ENCODE peak calls at places on chromosomes 6 and 20, in four cellular contexts. One of them, this sample, is unnamed.

GRCh38 chr20:11905460-11906150 is 12.1 kb upstream of the BTBD3 start:
- DNase-seq in ovary: no peak
- DNase-seq in hepatocyte: peak; percentile 26
- DNase-seq in tibial nerve: no peak
- DNase-seq in this sample: no peak

GRCh38 chr20:54643761-54644160 is 168.4 kb downstream of the DOK5 start:
- DNase-seq in ovary: no peak
- DNase-seq in tibial nerve: no peak
- DNase-seq in hepatocyte: peak; percentile 51
- DNase-seq in this sample: no peak

GRCh38 chr6:71252960-71253359 is 35.7 kb upstream of the OGFRL1 start:
- DNase-seq in hepatocyte: no peak
- DNase-seq in ovary: no peak
- DNase-seq in tibial nerve: no peak
- DNase-seq in this sample: no peak

GRCh38 chr6:5025911-5026819 is 22.3 kb upstream of the RPP40 start:
- DNase-seq in ovary: peak; percentile 66
- DNase-seq in tibial nerve: peak; percentile 24
- DNase-seq in hepatocyte: peak; percentile 78
- DNase-seq in this sample: peak; percentile 74

GRCh38 chr6:73631849-73632248 is 21.9 kb downstream of the SLC17A5 start:
- DNase-seq in tibial nerve: no peak
- DNase-seq in hepatocyte: no peak
- DNase-seq in ovary: no peak
- DNase-seq in this sample: no peak

GRCh38 chr6:110800839-110801196 is 14.5 kb downstream of the CDK19 start:
- DNase-seq in ovary: no peak
- DNase-seq in tibial nerve: no peak
- DNase-seq in hepatocyte: no peak
- DNase-seq in this sample: no peak

GRCh38 chr6:79307321-79308036 is 73.0 kb upstream of the HMGN3 start:
- DNase-seq in tibial nerve: no peak
- DNase-seq in ovary: no peak
- DNase-seq in hepatocyte: peak; percentile 52
- DNase-seq in this sample: no peak

GRCh38 chr20:23446505-23446904 is 6.2 kb downstream of the CST11 start:
- DNase-seq in hepatocyte: peak; percentile 40
- DNase-seq in ovary: peak; percentile 68
- DNase-seq in tibial nerve: peak; percentile 49
- DNase-seq in this sample: peak; percentile 37

GRCh38 chr6:33815854-33816253 is 12.1 kb upstream of the MLN start:
- DNase-seq in tibial nerve: no peak
- DNase-seq in ovary: no peak
- DNase-seq in hepatocyte: no peak
- DNase-seq in this sample: no peak

GRCh38 chr6:148509789-148510581 is 167.3 kb downstream of the SASH1 start:
- DNase-seq in tibial nerve: peak; percentile 78
- DNase-seq in hepatocyte: peak; percentile 56
- DNase-seq in ovary: no peak
- DNase-seq in this sample: peak; percentile 56

GRCh38 chr6:19452495-19452894 is 384.7 kb upstream of the ID4 start:
- DNase-seq in tibial nerve: no peak
- DNase-seq in ovary: no peak
- DNase-seq in hepatocyte: no peak
- DNase-seq in this sample: no peak

GRCh38 chr20:36153754-36154695 is 515 bp upstream of the EPB41L1 start:
- DNase-seq in ovary: peak; percentile 89
- DNase-seq in hepatocyte: peak; percentile 92
- DNase-seq in tibial nerve: peak; percentile 73
- DNase-seq in this sample: peak; percentile 85

GRCh38 chr6:85078071-85078470 is 313.7 kb upstream of the TBX18 start:
- DNase-seq in tibial nerve: peak; percentile 5
- DNase-seq in hepatocyte: peak; percentile 64
- DNase-seq in ovary: no peak
- DNase-seq in this sample: no peak

GRCh38 chr6:21791066-21791465 is 197.5 kb downstream of the SOX4 start:
- DNase-seq in ovary: no peak
- DNase-seq in tibial nerve: no peak
- DNase-seq in hepatocyte: no peak
- DNase-seq in this sample: no peak

DNA sequence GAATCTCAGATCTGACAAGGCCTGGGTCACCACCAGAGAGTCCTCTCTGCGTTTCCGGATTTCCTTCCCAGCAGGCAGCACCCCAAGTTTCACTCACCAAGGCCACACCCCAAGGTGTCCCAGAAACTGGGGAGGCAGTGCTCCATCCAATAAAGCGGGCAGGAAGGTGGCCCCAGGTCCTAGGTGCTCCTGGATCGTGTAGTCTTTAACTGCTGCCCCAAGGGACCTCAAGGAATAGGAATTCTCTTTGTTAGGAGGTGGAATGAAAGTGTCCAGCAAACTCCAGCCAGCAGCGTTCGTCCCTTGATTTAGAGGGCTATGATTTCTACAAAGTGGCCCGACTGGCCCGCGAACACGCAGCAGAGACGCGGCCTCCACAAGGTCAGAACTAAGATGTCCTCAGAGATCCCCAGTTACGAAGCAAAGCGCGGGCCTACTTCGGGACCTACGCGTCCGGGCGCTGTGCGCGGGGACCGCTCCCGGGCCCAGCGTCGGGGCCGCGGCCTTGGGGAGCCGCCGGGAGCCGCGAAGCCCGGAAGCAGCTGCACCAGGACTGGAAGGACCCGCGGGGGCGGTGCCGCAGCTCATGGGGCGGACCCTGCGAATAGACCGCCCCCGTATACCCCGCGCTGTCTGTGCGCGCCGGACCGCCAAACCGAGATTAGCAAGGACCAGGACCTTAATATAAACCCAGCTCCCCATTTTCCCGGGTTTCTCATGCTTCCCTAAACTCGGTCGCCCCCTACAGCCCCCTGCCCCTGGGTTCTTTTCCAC is at the start of gene C6orf47:
- DNase-seq in hepatocyte: peak; percentile 93
- DNase-seq in ovary: peak; percentile 93
- DNase-seq in tibial nerve: peak; percentile 75
- DNase-seq in this sample: peak; percentile 85
- H3K4me1 ChIP-seq in hepatocyte: peaks cover 34% of the 10 kb centered on the region
- H3K4me1 ChIP-seq in ovary: peaks cover 25% of the 10 kb centered on the region
- H3K4me1 ChIP-seq in tibial nerve: peaks cover 36% of the 10 kb centered on the region
- H3K4me1 ChIP-seq in this sample: peaks cover 19% of the 10 kb centered on the region

DNA sequence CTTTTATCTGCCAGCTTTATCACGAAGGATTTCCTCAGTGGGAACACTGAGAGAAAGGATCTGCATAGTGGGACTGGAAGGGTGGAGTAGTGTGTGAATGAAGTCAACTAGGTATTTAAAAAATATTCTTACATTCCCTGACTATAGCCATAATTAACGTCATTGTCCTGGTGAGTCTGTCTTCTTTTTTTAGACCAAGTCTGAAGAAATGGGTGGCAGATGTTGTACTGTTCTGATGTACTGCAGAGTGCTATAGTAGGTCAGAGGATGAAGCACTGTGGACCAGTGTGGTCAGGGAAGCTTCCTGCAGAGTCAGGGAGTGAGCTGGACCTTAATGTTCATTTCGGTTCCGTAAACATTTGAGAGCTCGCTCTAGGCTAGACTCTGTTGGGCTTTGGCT is 11.9 kb downstream of the TULP4 start:
- DNase-seq in ovary: no peak
- DNase-seq in tibial nerve: no peak
- DNase-seq in hepatocyte: no peak
- DNase-seq in this sample: no peak
- H3K4me1 ChIP-seq in ovary: peaks cover 3% of the 10 kb centered on the region
- H3K4me1 ChIP-seq in tibial nerve: no peaks in the 10 kb centered on the region
- H3K4me1 ChIP-seq in hepatocyte: peaks cover 29% of the 10 kb centered on the region
- H3K4me1 ChIP-seq in this sample: no peaks in the 10 kb centered on the region

GRCh38 chr6:37820713-37821069 is 1.2 kb downstream of the ZFAND3 start:
- DNase-seq in tibial nerve: no peak
- DNase-seq in ovary: no peak
- DNase-seq in hepatocyte: peak; percentile 26
- DNase-seq in this sample: no peak

GRCh38 chr6:37819177-37819801 is at the start of gene ZFAND3:
- DNase-seq in tibial nerve: peak; percentile 93
- DNase-seq in ovary: peak; percentile 98
- DNase-seq in hepatocyte: peak; percentile 97
- DNase-seq in this sample: peak; percentile 98

GRCh38 chr6:37816599-37817375 is 2.7 kb upstream of the ZFAND3 start:
- DNase-seq in tibial nerve: no peak
- DNase-seq in ovary: no peak
- DNase-seq in hepatocyte: no peak
- DNase-seq in this sample: no peak

GRCh38 chr6:37819802-37820712 is 530 bp downstream of the ZFAND3 start:
- DNase-seq in hepatocyte: peak; percentile 69
- DNase-seq in tibial nerve: peak; percentile 70
- DNase-seq in ovary: peak; percentile 70
- DNase-seq in this sample: peak; percentile 49

DNA sequence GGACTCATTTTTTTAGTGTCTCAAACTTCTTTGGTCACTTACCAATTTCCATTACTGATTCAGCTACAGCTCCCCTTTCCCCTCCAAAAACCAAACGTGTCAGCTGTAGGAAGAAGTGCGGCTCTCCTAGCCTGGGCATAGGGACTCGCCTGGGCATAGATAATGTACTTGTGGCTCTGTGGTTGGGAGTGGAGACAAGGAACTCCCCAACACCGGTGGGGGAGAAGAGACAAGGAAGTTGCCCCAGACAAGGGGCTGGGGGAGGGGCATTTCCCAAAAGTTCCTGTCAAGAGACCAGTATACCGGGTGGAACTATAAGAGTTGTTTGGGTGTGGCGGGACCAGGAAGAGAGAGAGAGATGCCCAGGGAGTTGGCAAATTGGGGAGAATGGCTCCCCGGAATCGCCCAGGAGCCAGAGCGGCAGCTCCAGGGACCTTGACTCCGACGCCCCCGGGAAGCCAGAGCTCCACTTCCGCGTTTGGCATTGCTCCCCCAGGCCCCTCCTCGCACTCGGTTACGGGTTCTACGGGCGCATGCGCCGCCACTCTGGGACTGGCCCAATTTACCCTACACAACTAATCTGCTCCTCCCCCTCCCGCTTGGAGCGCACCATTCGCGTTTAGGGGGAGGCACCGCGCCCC is 871 bp upstream of the ZFAND3 start:
- DNase-seq in ovary: peak; percentile 98
- DNase-seq in hepatocyte: peak; percentile 98
- DNase-seq in tibial nerve: peak; percentile 89
- DNase-seq in this sample: peak; percentile 96
- H3K4me1 ChIP-seq in ovary: peaks cover 12% of the 10 kb centered on the region
- H3K4me1 ChIP-seq in hepatocyte: peaks cover 27% of the 10 kb centered on the region
- H3K4me1 ChIP-seq in tibial nerve: peaks cover 31% of the 10 kb centered on the region
- H3K4me1 ChIP-seq in this sample: no peaks in the 10 kb centered on the region

GRCh38 chr6:143964667-143965066 is 43.4 kb downstream of the PLAGL1 start:
- DNase-seq in ovary: no peak
- DNase-seq in hepatocyte: peak; percentile 57
- DNase-seq in tibial nerve: no peak
- DNase-seq in this sample: no peak
- H3K4me1 ChIP-seq in ovary: peaks cover 4% of the 10 kb centered on the region
- H3K4me1 ChIP-seq in hepatocyte: peaks cover 37% of the 10 kb centered on the region
- H3K4me1 ChIP-seq in tibial nerve: no peaks in the 10 kb centered on the region
- H3K4me1 ChIP-seq in this sample: no peaks in the 10 kb centered on the region